ENCODE peak calls at places on chromosomes 2 and 18, in seven cellular contexts. W, K, D, E, V, N and X are unnamed samples.
A peak's percentile ranks its signal among the peaks of the same experiment; 100 is the strongest.

GRCh38 chr2:140659293-140659692 is 1471.5 kb downstream of the LRP1B start:
- DNase-seq in W (no peak), K (no peak), D (no peak), E (peak; percentile 19), V (no peak), N (no peak), X (no peak)

GRCh38 chr2:234912437-234912836 is 39.4 kb upstream of the SH3BP4 start:
- DNase-seq in W (no peak), K (no peak), D (no peak), E (no peak), V (no peak), N (no peak), X (no peak)

GRCh38 chr2:214966420-214966819 is 156.9 kb upstream of the BARD1 start:
- DNase-seq in W (no peak), K (no peak), D (no peak), E (no peak), V (no peak), N (no peak), X (no peak)

GRCh38 chr2:164717000-164717597 is 95.8 kb upstream of the GRB14 start:
- DNase-seq in W (peak; percentile 32), K (no peak), D (no peak), E (no peak), V (peak; percentile 35), N (peak; percentile 65), X (no peak)

GRCh38 chr2:186498834-186499233 is 12.8 kb downstream of the ZC3H15 start:
- DNase-seq in W (no peak), K (no peak), D (no peak), E (no peak), V (no peak), N (no peak), X (no peak)

GRCh38 chr2:134234535-134234934 is 19.3 kb upstream of the MGAT5 start:
- DNase-seq in W (peak; percentile 20), K (no peak), D (no peak), E (no peak), V (no peak), N (no peak), X (no peak)

GRCh38 chr18:28045176-28045810 is 131.6 kb downstream of the CDH2 start:
- DNase-seq in W (peak; percentile 72), K (peak; percentile 9), D (peak; percentile 88), E (peak; percentile 90), V (peak; percentile 86), N (peak; percentile 75), X (no peak)

GRCh38 chr18:50956116-50956515 is 11.7 kb upstream of the ELAC1 start:
- DNase-seq in W (peak; percentile 56), K (no peak), D (no peak), E (no peak), V (no peak), N (no peak), X (no peak)

GRCh38 chr2:99481941-99482340 is 7.9 kb downstream of the REV1 start:
- DNase-seq in W (no peak), K (peak; percentile 10), D (no peak), E (no peak), V (no peak), N (no peak), X (no peak)

GRCh38 chr18:46488472-46489213 is 168.4 kb downstream of the LOXHD1 start:
- DNase-seq in W (no peak), K (no peak), D (no peak), E (no peak), V (no peak), N (no peak), X (no peak)

GRCh38 chr2:148577845-148578492 is 66.6 kb upstream of the EPC2 start:
- DNase-seq in W (no peak), K (no peak), D (no peak), E (no peak), V (no peak), N (no peak), X (no peak)

GRCh38 chr2:63055510-63056308 is 5.1 kb downstream of the OTX1 start:
- DNase-seq in W (no peak), K (no peak), D (no peak), E (no peak), V (no peak), N (no peak), X (peak; percentile 20)

GRCh38 chr2:63695583-63695982 is 106.8 kb downstream of the MDH1 start:
- DNase-seq in W (no peak), K (no peak), D (no peak), E (no peak), V (no peak), N (no peak), X (no peak)

GRCh38 chr18:23835506-23835905 is 146.3 kb downstream of the LAMA3 start:
- DNase-seq in W (no peak), K (no peak), D (no peak), E (no peak), V (no peak), N (peak; percentile 71), X (no peak)

GRCh38 chr2:16205631-16206030 is 265.3 kb downstream of the MYCN start:
- DNase-seq in W (no peak), K (peak; percentile 95), D (no peak), E (no peak), V (no peak), N (no peak), X (no peak)

GRCh38 chr2:16207151-16207550 is 266.8 kb downstream of the MYCN start:
- DNase-seq in W (no peak), K (peak; percentile 93), D (no peak), E (no peak), V (no peak), N (no peak), X (no peak)

GRCh38 chr2:16204791-16205620 is 264.7 kb downstream of the MYCN start:
- DNase-seq in W (peak; percentile 32), K (peak; percentile 99), D (no peak), E (no peak), V (no peak), N (no peak), X (no peak)

GRCh38 chr2:16207611-16208010 is 267.3 kb downstream of the MYCN start:
- DNase-seq in W (no peak), K (peak; percentile 96), D (no peak), E (no peak), V (no peak), N (no peak), X (no peak)

DNA sequence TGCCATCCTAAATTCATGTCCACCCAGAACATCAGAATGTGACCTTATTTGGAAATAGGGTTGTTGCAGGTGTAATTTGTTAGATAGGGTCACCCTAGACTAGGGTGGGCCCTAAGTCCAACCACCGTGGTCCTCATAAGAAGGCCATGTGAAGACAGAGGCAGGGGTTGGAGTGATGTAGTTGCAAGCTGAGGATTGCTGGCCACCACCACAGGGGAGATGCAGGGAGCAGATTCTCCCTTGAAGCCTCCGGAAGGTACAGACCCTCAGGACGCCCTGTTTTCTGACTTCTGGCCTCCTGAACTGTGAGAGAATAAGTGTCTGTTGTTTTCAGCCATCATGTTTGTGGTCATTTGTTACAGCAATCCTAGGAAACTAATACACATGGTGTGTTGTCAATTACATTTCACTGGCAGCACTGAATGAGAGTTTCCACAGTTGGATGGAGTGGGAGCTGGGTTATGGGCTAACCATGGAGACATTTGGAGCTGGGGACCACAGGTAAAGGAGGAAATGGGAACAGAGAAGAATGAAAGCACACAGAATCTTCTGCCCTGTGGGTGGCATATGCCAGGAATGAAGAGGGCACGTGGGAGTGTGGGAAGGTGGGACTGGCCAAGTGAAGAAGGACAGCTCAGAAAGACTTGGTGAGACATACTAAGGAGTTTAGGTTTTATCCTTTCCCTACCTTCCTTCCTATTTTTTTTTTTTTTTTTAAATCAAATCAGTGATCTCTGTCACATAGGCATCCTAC is 266.0 kb downstream of the MYCN start:
- DNase-seq in W (no peak), K (peak; percentile 97), D (no peak), E (no peak), V (no peak), N (no peak), X (no peak)
- TF ChIP-seq CTCF in W (no peak), K (no peak), D (no peak), E (no peak), V (no peak), N (no peak), X (no peak)

GRCh38 chr2:36453652-36454051 is 98.1 kb downstream of the CRIM1 start:
- DNase-seq in W (no peak), K (no peak), D (peak; percentile 44), E (no peak), V (peak; percentile 39), N (peak; percentile 61), X (no peak)
- TF ChIP-seq CTCF in W (no peak), K (no peak), D (no peak), E (no peak), V (no peak), N (no peak), X (no peak)

GRCh38 chr2:200479617-200480292 is 30.1 kb downstream of the KCTD18 start:
- DNase-seq in W (peak; percentile 66), K (no peak), D (peak; percentile 80), E (no peak), V (peak; percentile 87), N (peak; percentile 87), X (no peak)

GRCh38 chr2:200484934-200485333 is 24.9 kb downstream of the KCTD18 start:
- DNase-seq in W (peak; percentile 46), K (no peak), D (peak; percentile 38), E (no peak), V (peak; percentile 47), N (no peak), X (no peak)

GRCh38 chr2:200482194-200482593 is 27.7 kb downstream of the KCTD18 start:
- DNase-seq in W (no peak), K (peak; percentile 75), D (no peak), E (no peak), V (no peak), N (no peak), X (no peak)

GRCh38 chr2:200486529-200486928 is 23.3 kb downstream of the KCTD18 start:
- DNase-seq in W (peak; percentile 64), K (no peak), D (peak; percentile 25), E (no peak), V (peak; percentile 51), N (no peak), X (no peak)

DNA sequence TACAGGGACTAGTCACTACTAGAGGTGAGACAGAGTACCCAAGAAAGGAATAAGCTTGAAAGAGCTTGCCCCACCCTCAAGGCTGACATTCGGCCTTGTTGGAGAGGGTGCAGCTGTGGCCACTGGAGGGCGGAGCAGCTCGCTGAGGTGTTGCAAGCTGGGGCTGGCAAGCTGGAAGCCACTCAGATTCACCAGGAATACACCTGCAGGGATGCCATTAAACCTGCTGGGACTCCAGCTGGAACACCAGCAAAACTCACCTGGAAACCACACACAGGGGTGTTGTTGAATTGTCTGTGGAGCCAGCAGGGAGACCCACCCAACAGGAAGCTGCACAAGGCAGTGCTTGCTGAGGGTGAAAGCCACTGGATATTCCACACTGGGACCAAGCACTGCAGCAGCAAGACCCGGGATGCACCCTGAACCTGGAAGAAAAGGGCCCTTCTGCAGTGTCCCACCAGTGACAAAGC is 26.1 kb downstream of the KCTD18 start:
- DNase-seq in W (peak; percentile 76), K (peak; percentile 78), D (peak; percentile 12), E (no peak), V (peak; percentile 25), N (peak; percentile 52), X (no peak)
- TF ChIP-seq CTCF in W (peak; percentile 92), K (peak; percentile 87), D (peak; percentile 16), E (peak; percentile 67), V (peak; percentile 25), N (peak; percentile 63), X (no peak)

GRCh38 chr2:72104821-72105588 is 42.7 kb downstream of the CYP26B1 start:
- DNase-seq in W (no peak), K (no peak), D (no peak), E (no peak), V (no peak), N (no peak), X (no peak)
- TF ChIP-seq CTCF in W (no peak), K (no peak), D (no peak), E (no peak), V (no peak), N (no peak), X (no peak)